ENCODE peak calls at places on chromosomes 2 and 18, in six cellular contexts. One of them, this sample, is unnamed.

GRCh38 chr2:207282916-207283315 is 117.2 kb upstream of the KLF7 start:
- DNase-seq in mesendoderm: no peak
- DNase-seq in H1: no peak
- DNase-seq in neuronal stem cell: no peak
- DNase-seq in mesenchymal stem cell: peak
- DNase-seq in IMR-90: no peak
- DNase-seq in this sample: no peak

GRCh38 chr2:153432381-153432780 is 46.2 kb downstream of the RPRM start:
- DNase-seq in mesendoderm: no peak
- DNase-seq in neuronal stem cell: no peak
- DNase-seq in mesenchymal stem cell: no peak
- DNase-seq in H1: no peak
- DNase-seq in IMR-90: no peak
- DNase-seq in this sample: no peak

GRCh38 chr18:79611040-79611681 is 68.4 kb upstream of the CTDP1 start:
- DNase-seq in H1: no peak
- DNase-seq in mesenchymal stem cell: peak
- DNase-seq in neuronal stem cell: no peak
- DNase-seq in mesendoderm: peak
- DNase-seq in IMR-90: peak
- DNase-seq in this sample: peak

GRCh38 chr2:106566050-106566449 is 78.9 kb downstream of the CD8B2 start:
- DNase-seq in H1: no peak
- DNase-seq in mesenchymal stem cell: peak
- DNase-seq in mesendoderm: peak
- DNase-seq in neuronal stem cell: no peak
- DNase-seq in IMR-90: peak
- DNase-seq in this sample: no peak

GRCh38 chr2:44335806-44336538 is 25.3 kb downstream of the PREPL start:
- DNase-seq in mesenchymal stem cell: peak
- DNase-seq in neuronal stem cell: no peak
- DNase-seq in mesendoderm: no peak
- DNase-seq in IMR-90: peak
- DNase-seq in H1: no peak
- DNase-seq in this sample: peak

GRCh38 chr2:199940373-199940772 is 14.9 kb downstream of the TYW5 start:
- DNase-seq in neuronal stem cell: no peak
- DNase-seq in mesenchymal stem cell: peak
- DNase-seq in IMR-90: peak
- DNase-seq in H1: no peak
- DNase-seq in mesendoderm: peak
- DNase-seq in this sample: peak

GRCh38 chr18:77851798-77852197 is 602.1 kb downstream of the GALR1 start:
- DNase-seq in neuronal stem cell: no peak
- DNase-seq in IMR-90: no peak
- DNase-seq in mesenchymal stem cell: no peak
- DNase-seq in mesendoderm: no peak
- DNase-seq in H1: no peak
- DNase-seq in this sample: no peak

GRCh38 chr18:31825772-31826171 is 65.1 kb upstream of the SLC25A52 start:
- DNase-seq in mesendoderm: peak
- DNase-seq in H1: peak
- DNase-seq in mesenchymal stem cell: no peak
- DNase-seq in neuronal stem cell: no peak
- DNase-seq in IMR-90: no peak
- DNase-seq in this sample: no peak

GRCh38 chr2:221844187-221844586 is 272.1 kb upstream of the EPHA4 start:
- DNase-seq in IMR-90: no peak
- DNase-seq in mesenchymal stem cell: no peak
- DNase-seq in mesendoderm: no peak
- DNase-seq in neuronal stem cell: no peak
- DNase-seq in H1: no peak
- DNase-seq in this sample: no peak

DNA sequence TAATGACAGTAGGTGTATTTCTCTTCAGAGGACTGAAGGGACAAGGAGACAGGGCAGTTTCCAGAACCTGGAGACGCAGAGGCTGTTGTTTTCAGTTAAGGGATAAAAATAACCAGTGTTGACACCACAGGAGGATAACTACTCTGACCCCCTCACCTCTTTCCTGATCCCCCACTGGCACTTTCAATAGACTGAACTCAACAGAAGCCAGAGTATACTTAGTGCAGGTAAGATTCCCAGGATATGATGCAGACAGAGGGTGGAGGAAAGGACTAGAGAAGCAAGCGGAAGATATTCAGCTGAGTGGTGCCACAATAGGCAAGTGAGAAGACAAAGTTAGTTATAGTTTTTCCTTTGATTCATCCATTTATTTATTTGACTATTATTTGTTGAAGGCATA is 19.8 kb downstream of the DHRS9 start:
- DNase-seq in neuronal stem cell: no peak
- DNase-seq in H1: no peak
- DNase-seq in mesenchymal stem cell: no peak
- DNase-seq in IMR-90: no peak
- DNase-seq in mesendoderm: no peak
- DNase-seq in this sample: no peak
- H3K4me3 ChIP-seq in neuronal stem cell: no peak
- H3K4me3 ChIP-seq in H1: no peak
- H3K4me3 ChIP-seq in mesenchymal stem cell: no peak
- H3K4me3 ChIP-seq in IMR-90: no peak
- H3K4me3 ChIP-seq in mesendoderm: no peak
- H3K4me3 ChIP-seq in this sample: no peak

GRCh38 chr2:173982182-173982714 is 17.1 kb upstream of the SP3 start:
- DNase-seq in neuronal stem cell: no peak
- DNase-seq in mesendoderm: no peak
- DNase-seq in IMR-90: no peak
- DNase-seq in H1: no peak
- DNase-seq in mesenchymal stem cell: no peak
- DNase-seq in this sample: no peak
- H2BK120ac ChIP-seq in neuronal stem cell: no peak
- H2BK120ac ChIP-seq in mesendoderm: peak
- H2BK120ac ChIP-seq in IMR-90: peak
- H2BK120ac ChIP-seq in H1: no peak
- H2BK120ac ChIP-seq in mesenchymal stem cell: no peak
- H2BK120ac ChIP-seq in this sample: no peak

GRCh38 chr2:197141669-197142068 is 168.9 kb downstream of the ANKRD44 start:
- DNase-seq in mesendoderm: no peak
- DNase-seq in neuronal stem cell: no peak
- DNase-seq in IMR-90: no peak
- DNase-seq in mesenchymal stem cell: no peak
- DNase-seq in H1: no peak
- DNase-seq in this sample: no peak
- H3K4me3 ChIP-seq in mesendoderm: no peak
- H3K4me3 ChIP-seq in neuronal stem cell: no peak
- H3K4me3 ChIP-seq in IMR-90: no peak
- H3K4me3 ChIP-seq in mesenchymal stem cell: no peak
- H3K4me3 ChIP-seq in H1: no peak
- H3K4me3 ChIP-seq in this sample: no peak

GRCh38 chr18:24914685-24915267 is 437.2 kb downstream of the ZNF521 start:
- DNase-seq in H1: no peak
- DNase-seq in IMR-90: no peak
- DNase-seq in mesendoderm: no peak
- DNase-seq in mesenchymal stem cell: peak
- DNase-seq in neuronal stem cell: no peak
- DNase-seq in this sample: no peak
- H2BK120ac ChIP-seq in H1: no peak
- H2BK120ac ChIP-seq in IMR-90: no peak
- H2BK120ac ChIP-seq in mesendoderm: peak
- H2BK120ac ChIP-seq in mesenchymal stem cell: no peak
- H2BK120ac ChIP-seq in neuronal stem cell: no peak
- H2BK120ac ChIP-seq in this sample: no peak

GRCh38 chr2:239629936-239630617 is 229.3 kb upstream of the HDAC4 start:
- DNase-seq in neuronal stem cell: no peak
- DNase-seq in mesenchymal stem cell: no peak
- DNase-seq in H1: no peak
- DNase-seq in IMR-90: no peak
- DNase-seq in mesendoderm: no peak
- DNase-seq in this sample: no peak
- H3K4me3 ChIP-seq in neuronal stem cell: no peak
- H3K4me3 ChIP-seq in mesenchymal stem cell: no peak
- H3K4me3 ChIP-seq in H1: no peak
- H3K4me3 ChIP-seq in IMR-90: no peak
- H3K4me3 ChIP-seq in mesendoderm: no peak
- H3K4me3 ChIP-seq in this sample: no peak

This sample was measured in trophoblast cell.